ENCODE peak calls at places on chromosomes 6 and 20, in seven cellular contexts. One of them, this sample, is unnamed.

GRCh38 chr6:27816906-27817305 is 95.3 kb downstream of the OR2B2 start:
- DNase-seq in H9: no peak
- DNase-seq in IMR-90: no peak
- DNase-seq in adipocyte: no peak
- DNase-seq in DND-41: no peak
- DNase-seq in mesendoderm: no peak
- DNase-seq in keratinocyte: no peak
- DNase-seq in this sample: no peak

GRCh38 chr6:7894272-7895124 is 16.1 kb downstream of the TXNDC5 start:
- DNase-seq in H9: no peak
- DNase-seq in IMR-90: no peak
- DNase-seq in adipocyte: no peak
- DNase-seq in DND-41: no peak
- DNase-seq in mesendoderm: no peak
- DNase-seq in keratinocyte: no peak
- DNase-seq in this sample: no peak

GRCh38 chr6:48978016-48978415 is 485.0 kb downstream of the MMUT start:
- DNase-seq in H9: no peak
- DNase-seq in IMR-90: peak; percentile 78
- DNase-seq in adipocyte: peak; percentile 9
- DNase-seq in DND-41: no peak
- DNase-seq in mesendoderm: no peak
- DNase-seq in keratinocyte: no peak
- DNase-seq in this sample: peak; percentile 41

GRCh38 chr6:12873706-12874105 is 157.1 kb downstream of the PHACTR1 start:
- DNase-seq in H9: no peak
- DNase-seq in IMR-90: no peak
- DNase-seq in adipocyte: no peak
- DNase-seq in DND-41: no peak
- DNase-seq in mesendoderm: no peak
- DNase-seq in keratinocyte: no peak
- DNase-seq in this sample: peak; percentile 36

GRCh38 chr6:1607557-1608221 is 2.0 kb upstream of the FOXC1 start:
- DNase-seq in H9: peak; percentile 91
- DNase-seq in IMR-90: no peak
- DNase-seq in adipocyte: no peak
- DNase-seq in DND-41: no peak
- DNase-seq in mesendoderm: peak; percentile 90
- DNase-seq in keratinocyte: no peak
- DNase-seq in this sample: peak; percentile 31

GRCh38 chr20:35248641-35249475 is 22.4 kb downstream of the MMP24 start:
- DNase-seq in H9: no peak
- DNase-seq in IMR-90: no peak
- DNase-seq in adipocyte: no peak
- DNase-seq in DND-41: no peak
- DNase-seq in mesendoderm: no peak
- DNase-seq in keratinocyte: no peak
- DNase-seq in this sample: no peak

GRCh38 chr6:27251672-27252251 is 4.3 kb downstream of the PRSS16 start:
- DNase-seq in H9: peak; percentile 99
- DNase-seq in IMR-90: peak; percentile 38
- DNase-seq in adipocyte: peak; percentile 28
- DNase-seq in DND-41: no peak
- DNase-seq in mesendoderm: peak; percentile 98
- DNase-seq in keratinocyte: peak; percentile 54
- DNase-seq in this sample: peak; percentile 60

GRCh38 chr20:11261533-11262000 is 587.8 kb upstream of the JAG1 start:
- DNase-seq in H9: no peak
- DNase-seq in IMR-90: peak; percentile 95
- DNase-seq in adipocyte: peak; percentile 61
- DNase-seq in DND-41: no peak
- DNase-seq in mesendoderm: peak; percentile 14
- DNase-seq in keratinocyte: no peak
- DNase-seq in this sample: peak; percentile 96

GRCh38 chr6:131043902-131044447 is 19.1 kb downstream of the EPB41L2 start:
- DNase-seq in H9: no peak
- DNase-seq in IMR-90: no peak
- DNase-seq in adipocyte: no peak
- DNase-seq in DND-41: no peak
- DNase-seq in mesendoderm: no peak
- DNase-seq in keratinocyte: no peak
- DNase-seq in this sample: no peak

GRCh38 chr6:17725083-17725482 is 18.4 kb upstream of the NUP153 start:
- DNase-seq in H9: peak; percentile 92
- DNase-seq in IMR-90: peak; percentile 59
- DNase-seq in adipocyte: no peak
- DNase-seq in DND-41: no peak
- DNase-seq in mesendoderm: peak; percentile 93
- DNase-seq in keratinocyte: no peak
- DNase-seq in this sample: peak; percentile 52

GRCh38 chr6:7528565-7528964 is 12.9 kb upstream of the DSP start:
- DNase-seq in H9: no peak
- DNase-seq in IMR-90: peak; percentile 96
- DNase-seq in adipocyte: peak; percentile 70
- DNase-seq in DND-41: no peak
- DNase-seq in mesendoderm: no peak
- DNase-seq in keratinocyte: no peak
- DNase-seq in this sample: peak; percentile 97

GRCh38 chr20:20611165-20611564 is 101.3 kb downstream of the RALGAPA2 start:
- DNase-seq in H9: no peak
- DNase-seq in IMR-90: no peak
- DNase-seq in adipocyte: peak; percentile 38
- DNase-seq in DND-41: no peak
- DNase-seq in mesendoderm: no peak
- DNase-seq in keratinocyte: no peak
- DNase-seq in this sample: no peak

GRCh38 chr20:33793011-33793931 is 17.9 kb upstream of the CHMP4B start:
- DNase-seq in H9: no peak
- DNase-seq in IMR-90: peak; percentile 24
- DNase-seq in adipocyte: no peak
- DNase-seq in DND-41: no peak
- DNase-seq in mesendoderm: peak; percentile 39
- DNase-seq in keratinocyte: no peak
- DNase-seq in this sample: peak; percentile 61

GRCh38 chr6:132401120-132401940 is at the start of gene MOXD1:
- DNase-seq in H9: peak; percentile 59
- DNase-seq in IMR-90: peak; percentile 37
- DNase-seq in adipocyte: peak; percentile 84
- DNase-seq in DND-41: no peak
- DNase-seq in mesendoderm: peak; percentile 64
- DNase-seq in keratinocyte: no peak
- DNase-seq in this sample: peak; percentile 90

GRCh38 chr6:144007779-144008500 is at the start of gene PLAGL1:
- DNase-seq in H9: peak; percentile 35
- DNase-seq in IMR-90: peak; percentile 55
- DNase-seq in adipocyte: peak; percentile 84
- DNase-seq in DND-41: no peak
- DNase-seq in mesendoderm: peak; percentile 42
- DNase-seq in keratinocyte: no peak
- DNase-seq in this sample: peak; percentile 82

GRCh38 chr6:121615493-121615892 is 180.0 kb downstream of the GJA1 start:
- DNase-seq in H9: no peak
- DNase-seq in IMR-90: no peak
- DNase-seq in adipocyte: no peak
- DNase-seq in DND-41: no peak
- DNase-seq in mesendoderm: peak; percentile 40
- DNase-seq in keratinocyte: no peak
- DNase-seq in this sample: no peak

GRCh38 chr20:45095753-45096371 is 5.1 kb downstream of the KCNS1 start:
- DNase-seq in H9: peak; percentile 73
- DNase-seq in IMR-90: peak; percentile 69
- DNase-seq in adipocyte: peak; percentile 90
- DNase-seq in DND-41: peak; percentile 73
- DNase-seq in mesendoderm: peak; percentile 80
- DNase-seq in keratinocyte: no peak
- DNase-seq in this sample: peak; percentile 66

GRCh38 chr20:45096781-45097180 is 4.1 kb downstream of the KCNS1 start:
- DNase-seq in H9: no peak
- DNase-seq in IMR-90: no peak
- DNase-seq in adipocyte: no peak
- DNase-seq in DND-41: no peak
- DNase-seq in mesendoderm: no peak
- DNase-seq in keratinocyte: no peak
- DNase-seq in this sample: no peak

GRCh38 chr20:45100563-45101245 is at the start of gene KCNS1:
- DNase-seq in H9: peak; percentile 81
- DNase-seq in IMR-90: no peak
- DNase-seq in adipocyte: no peak
- DNase-seq in DND-41: no peak
- DNase-seq in mesendoderm: peak; percentile 85
- DNase-seq in keratinocyte: no peak
- DNase-seq in this sample: no peak

GRCh38 chr20:45097485-45098095 is 3.3 kb downstream of the KCNS1 start:
- DNase-seq in H9: peak; percentile 50
- DNase-seq in IMR-90: no peak
- DNase-seq in adipocyte: no peak
- DNase-seq in DND-41: no peak
- DNase-seq in mesendoderm: peak; percentile 45
- DNase-seq in keratinocyte: no peak
- DNase-seq in this sample: peak; percentile 61

DNA sequence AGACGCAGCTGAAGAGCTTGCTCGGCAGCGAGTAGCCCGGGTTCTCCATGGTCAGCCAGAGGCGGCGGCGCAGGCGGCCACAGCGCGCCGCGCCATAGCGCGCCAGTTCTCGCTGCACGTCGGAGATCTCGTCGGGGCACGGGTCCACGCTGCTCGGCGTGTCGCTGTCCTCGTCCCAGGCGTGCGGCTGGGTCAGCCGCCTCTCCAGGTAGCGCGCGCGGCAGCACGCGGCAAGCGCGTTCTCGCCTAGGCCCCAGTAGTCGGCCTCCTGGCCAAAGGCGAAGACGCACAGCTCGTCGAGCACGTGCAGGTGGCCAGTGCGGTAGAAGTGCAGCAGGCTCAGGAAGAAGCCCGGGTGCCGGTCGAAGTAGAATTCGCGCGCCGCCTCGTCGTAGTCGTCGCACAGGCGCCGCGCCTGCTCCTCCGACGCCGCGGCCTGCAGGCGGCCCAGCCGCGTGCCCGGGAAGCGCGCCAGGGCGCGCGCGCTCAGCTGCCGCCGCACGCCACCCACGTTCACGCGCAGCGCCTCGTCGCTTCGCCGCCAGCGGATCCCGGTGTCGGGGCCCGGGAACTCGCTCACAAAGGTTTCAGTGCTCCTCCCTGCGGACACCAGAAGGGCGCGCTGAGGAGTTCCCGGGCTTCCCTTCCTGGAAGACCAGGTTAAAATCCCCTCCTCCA is 2.7 kb downstream of the KCNS1 start:
- DNase-seq in H9: peak; percentile 88
- DNase-seq in IMR-90: no peak
- DNase-seq in adipocyte: peak; percentile 51
- DNase-seq in DND-41: no peak
- DNase-seq in mesendoderm: peak; percentile 93
- DNase-seq in keratinocyte: no peak
- DNase-seq in this sample: peak; percentile 63
- H3K9ac ChIP-seq in H9: no peak overlapping the region
- H3K9ac ChIP-seq in IMR-90: no peak overlapping the region
- H3K9ac ChIP-seq in adipocyte: no peak overlapping the region
- H3K9ac ChIP-seq in DND-41: no peak overlapping the region
- H3K9ac ChIP-seq in mesendoderm: peak overlapping the region; percentile 54
- H3K9ac ChIP-seq in keratinocyte: no peak overlapping the region
- H3K9ac ChIP-seq in this sample: no peak overlapping the region

GRCh38 chr6:106037060-106037459 is 49.1 kb upstream of the PRDM1 start:
- DNase-seq in H9: no peak
- DNase-seq in IMR-90: peak; percentile 85
- DNase-seq in adipocyte: peak; percentile 7
- DNase-seq in DND-41: no peak
- DNase-seq in mesendoderm: no peak
- DNase-seq in keratinocyte: no peak
- DNase-seq in this sample: peak; percentile 50
- H3K9ac ChIP-seq in H9: no peak overlapping the region
- H3K9ac ChIP-seq in IMR-90: no peak overlapping the region
- H3K9ac ChIP-seq in adipocyte: no peak overlapping the region
- H3K9ac ChIP-seq in DND-41: no peak overlapping the region
- H3K9ac ChIP-seq in mesendoderm: no peak overlapping the region
- H3K9ac ChIP-seq in keratinocyte: no peak overlapping the region
- H3K9ac ChIP-seq in this sample: no peak overlapping the region

DNA sequence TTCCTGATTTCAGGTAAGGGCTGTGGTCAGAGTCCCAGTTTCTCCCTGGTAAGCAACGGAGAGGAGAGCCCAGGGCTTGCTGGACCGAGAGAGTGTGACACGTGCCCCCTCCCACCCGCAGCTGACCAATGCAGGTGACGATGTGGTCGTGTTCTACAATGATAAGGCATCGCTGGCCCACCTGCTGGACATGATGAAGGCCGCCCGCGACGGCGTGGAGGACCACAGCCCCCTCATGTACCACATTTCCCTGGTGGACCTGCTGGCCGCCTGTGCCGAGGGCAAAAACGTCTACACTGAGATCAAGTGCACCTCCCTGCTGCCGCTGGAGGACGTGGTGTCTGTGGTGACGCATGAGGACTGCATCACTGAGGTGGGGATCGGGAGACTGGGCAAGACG is 31.7 kb downstream of the UQCC2 start:
- DNase-seq in H9: no peak
- DNase-seq in IMR-90: no peak
- DNase-seq in adipocyte: no peak
- DNase-seq in DND-41: no peak
- DNase-seq in mesendoderm: no peak
- DNase-seq in keratinocyte: no peak
- DNase-seq in this sample: no peak
- H3K9ac ChIP-seq in H9: no peak overlapping the region
- H3K9ac ChIP-seq in IMR-90: no peak overlapping the region
- H3K9ac ChIP-seq in adipocyte: no peak overlapping the region
- H3K9ac ChIP-seq in DND-41: no peak overlapping the region
- H3K9ac ChIP-seq in mesendoderm: no peak overlapping the region
- H3K9ac ChIP-seq in keratinocyte: no peak overlapping the region
- H3K9ac ChIP-seq in this sample: no peak overlapping the region

DNA sequence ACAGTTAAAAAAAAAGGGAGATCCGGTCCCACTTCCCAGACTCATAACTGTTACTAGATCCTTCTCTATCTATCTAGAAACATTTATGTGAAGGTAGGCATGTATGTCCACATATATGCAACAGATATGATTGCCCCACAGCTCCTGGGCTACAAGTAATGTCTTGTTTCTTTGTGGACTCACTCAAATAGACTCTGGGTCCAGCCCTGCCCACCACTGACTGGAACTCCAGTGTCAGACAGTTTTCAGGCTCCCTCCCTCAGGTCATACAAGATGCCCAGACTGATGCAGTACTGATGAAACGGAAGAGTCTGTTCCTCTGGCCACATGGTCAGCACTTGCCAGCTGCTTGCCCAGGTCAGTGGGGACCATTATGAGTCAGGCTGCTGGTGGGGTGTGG is 30.8 kb upstream of the IER3 start:
- DNase-seq in H9: no peak
- DNase-seq in IMR-90: no peak
- DNase-seq in adipocyte: no peak
- DNase-seq in DND-41: no peak
- DNase-seq in mesendoderm: no peak
- DNase-seq in keratinocyte: no peak
- DNase-seq in this sample: no peak
- H3K9ac ChIP-seq in H9: no peak overlapping the region
- H3K9ac ChIP-seq in IMR-90: no peak overlapping the region
- H3K9ac ChIP-seq in adipocyte: no peak overlapping the region
- H3K9ac ChIP-seq in DND-41: no peak overlapping the region
- H3K9ac ChIP-seq in mesendoderm: no peak overlapping the region
- H3K9ac ChIP-seq in keratinocyte: no peak overlapping the region
- H3K9ac ChIP-seq in this sample: no peak overlapping the region

GRCh38 chr6:45421700-45422540 is 44.2 kb upstream of the SUPT3H start:
- DNase-seq in H9: peak; percentile 52
- DNase-seq in IMR-90: peak; percentile 67
- DNase-seq in adipocyte: peak; percentile 82
- DNase-seq in DND-41: peak; percentile 65
- DNase-seq in mesendoderm: peak; percentile 55
- DNase-seq in keratinocyte: no peak
- DNase-seq in this sample: peak; percentile 82
- H3K9ac ChIP-seq in H9: no peak overlapping the region
- H3K9ac ChIP-seq in IMR-90: peak overlapping the region; percentile 88
- H3K9ac ChIP-seq in adipocyte: peak overlapping the region; percentile 88
- H3K9ac ChIP-seq in DND-41: peak overlapping the region; percentile 69
- H3K9ac ChIP-seq in mesendoderm: peak overlapping the region; percentile 59
- H3K9ac ChIP-seq in keratinocyte: peak overlapping the region; percentile 81
- H3K9ac ChIP-seq in this sample: peak overlapping the region; percentile 90

This sample was measured in GM23248.